ENCODE peak calls at places on chromosomes 2 and 18, in six cellular contexts. A is T-helper 2 cell, D is AG10803, O is T follicular helper cell, R is lung microvascular endothelial cell, Q is GM13976. J is an unnamed sample.

GRCh38 chr2:100141906-100142305 is 484 bp downstream of the AFF3 start:
- DNase-seq in A (no peak), D (no peak), O (no peak), R (no peak), Q (no peak), J (no peak)

GRCh38 chr2:41950440-41950960 is 97.3 kb upstream of the PKDCC start:
- DNase-seq in A (no peak), D (no peak), O (no peak), R (no peak), Q (no peak), J (no peak)

GRCh38 chr18:71075147-71075546 is 786.3 kb downstream of the SOCS6 start:
- DNase-seq in A (no peak), D (no peak), O (no peak), R (no peak), Q (no peak), J (no peak)

GRCh38 chr2:54597153-54597827 is 126.2 kb upstream of the EML6 start:
- DNase-seq in A (no peak), D (no peak), O (no peak), R (no peak), Q (no peak), J (no peak)

GRCh38 chr18:902179-902718 is 2.4 kb upstream of the ADCYAP1 start:
- DNase-seq in A (no peak), D (peak; percentile 9), O (no peak), R (peak; percentile 47), Q (no peak), J (peak; percentile 24)

GRCh38 chr2:28681216-28681981 is 70.2 kb upstream of the PPP1CB start:
- DNase-seq in A (peak; percentile 43), D (peak; percentile 16), O (peak; percentile 31), R (peak; percentile 86), Q (peak; percentile 86), J (peak; percentile 82)

GRCh38 chr2:176668879-176669395 is 399.7 kb downstream of the MTX2 start:
- DNase-seq in A (no peak), D (peak; percentile 27), O (no peak), R (no peak), Q (no peak), J (no peak)

GRCh38 chr18:56489901-56490300 is 148.5 kb downstream of the TXNL1 start:
- DNase-seq in A (no peak), D (no peak), O (no peak), R (no peak), Q (no peak), J (no peak)

GRCh38 chr2:182668671-182669070 is 47.4 kb upstream of the DNAJC10 start:
- DNase-seq in A (no peak), D (no peak), O (no peak), R (peak; percentile 66), Q (no peak), J (no peak)

GRCh38 chr2:112674229-112674628 is 28.5 kb downstream of the SLC20A1 start:
- DNase-seq in A (no peak), D (no peak), O (no peak), R (peak; percentile 90), Q (no peak), J (no peak)

GRCh38 chr2:46893231-46893943 is 22.2 kb downstream of the MCFD2 start:
- DNase-seq in A (no peak), D (no peak), O (no peak), R (peak; percentile 27), Q (no peak), J (no peak)

J was measured in GM13977.